ENCODE peak calls at places on chromosomes 3 and 15, in five cellular contexts. H is amygdala, R is ecto neural progenitor cell, C is NCI-H1105, S is left ventricle myocardium superior. O is an unnamed sample.
A peak's percentile ranks its signal among the peaks of the same experiment; 100 is the strongest.

GRCh38 chr3:142904639-142905441 is 16.0 kb upstream of the PCOLCE2 start:
- DNase-seq in H (no peak), R (no peak), C (no peak), S (no peak), O (no peak)

GRCh38 chr3:143538577-143538981 is 309.7 kb downstream of the SLC9A9 start:
- DNase-seq in H (no peak), R (no peak), C (no peak), S (no peak), O (no peak)

GRCh38 chr15:49669288-49669687 is 48.4 kb downstream of the DTWD1 start:
- DNase-seq in H (no peak), R (no peak), C (no peak), S (no peak), O (no peak)

GRCh38 chr3:195097331-195098255 is 173.4 kb downstream of the XXYLT1 start:
- DNase-seq in H (no peak), R (no peak), C (no peak), S (peak; percentile 40), O (peak; percentile 44)

GRCh38 chr3:11583226-11583625 is 60.5 kb downstream of the VGLL4 start:
- DNase-seq in H (no peak), R (no peak), C (no peak), S (no peak), O (no peak)

GRCh38 chr3:10753964-10754363 is 62.1 kb upstream of the SLC6A11 start:
- DNase-seq in H (no peak), R (peak; percentile 85), C (no peak), S (peak; percentile 75), O (peak; percentile 64)

GRCh38 chr3:169841171-169841570 is 28.5 kb upstream of the LRRC34 start:
- DNase-seq in H (no peak), R (no peak), C (peak; percentile 2), S (no peak), O (no peak)

GRCh38 chr15:68555348-68556037 is 23.3 kb upstream of the CORO2B start:
- DNase-seq in H (no peak), R (no peak), C (no peak), S (no peak), O (no peak)

GRCh38 chr3:159239054-159239453 is 437.2 kb downstream of the MFSD1 start:
- DNase-seq in H (no peak), R (no peak), C (no peak), S (no peak), O (no peak)

GRCh38 chr3:161409069-161409468 is 37.8 kb upstream of the SPTSSB start:
- DNase-seq in H (no peak), R (no peak), C (peak; percentile 22), S (no peak), O (no peak)